ENCODE peak calls at places on chromosomes 16 and 17, in nine cellular contexts. One of them, this sample, is unnamed.

GRCh38 chr17:78977992-78978973 is 1.4 kb downstream of the LGALS3BP start:
- DNase-seq in PC-3: no peak
- DNase-seq in CD4-positive, alpha-beta T cell: no peak
- DNase-seq in cardiac fibroblast: no peak
- DNase-seq in AG09309: no peak
- DNase-seq in Panc1: no peak
- DNase-seq in breast epithelium: no peak
- DNase-seq in AG09319: no peak
- DNase-seq in activated CD8-positive, alpha-beta T cell treated with anti-CD3 and anti-CD28 coated beads for 36 hours: no peak
- DNase-seq in this sample: no peak

GRCh38 chr16:86502856-86503748 is 7.2 kb upstream of the FOXF1 start:
- DNase-seq in breast epithelium: no peak
- DNase-seq in PC-3: no peak
- DNase-seq in AG09309: no peak
- DNase-seq in CD4-positive, alpha-beta T cell: no peak
- DNase-seq in AG09319: no peak
- DNase-seq in activated CD8-positive, alpha-beta T cell treated with anti-CD3 and anti-CD28 coated beads for 36 hours: no peak
- DNase-seq in cardiac fibroblast: no peak
- DNase-seq in Panc1: no peak
- DNase-seq in this sample: no peak

GRCh38 chr16:56807011-56807675 is 57.9 kb upstream of the SLC12A3 start:
- DNase-seq in Panc1: peak; percentile 5
- DNase-seq in PC-3: peak; percentile 70
- DNase-seq in AG09309: peak; percentile 24
- DNase-seq in AG09319: no peak
- DNase-seq in cardiac fibroblast: peak; percentile 50
- DNase-seq in activated CD8-positive, alpha-beta T cell treated with anti-CD3 and anti-CD28 coated beads for 36 hours: no peak
- DNase-seq in CD4-positive, alpha-beta T cell: no peak
- DNase-seq in breast epithelium: no peak
- DNase-seq in this sample: no peak

GRCh38 chr17:1043601-1044251 is 46.8 kb downstream of the TIMM22 start:
- DNase-seq in AG09309: no peak
- DNase-seq in Panc1: no peak
- DNase-seq in PC-3: no peak
- DNase-seq in cardiac fibroblast: peak; percentile 52
- DNase-seq in AG09319: no peak
- DNase-seq in breast epithelium: no peak
- DNase-seq in CD4-positive, alpha-beta T cell: no peak
- DNase-seq in activated CD8-positive, alpha-beta T cell treated with anti-CD3 and anti-CD28 coated beads for 36 hours: no peak
- DNase-seq in this sample: no peak

GRCh38 chr17:3827124-3827773 is 18.8 kb downstream of the NCBP3 start:
- DNase-seq in AG09309: peak; percentile 41
- DNase-seq in AG09319: no peak
- DNase-seq in PC-3: peak; percentile 75
- DNase-seq in Panc1: peak; percentile 43
- DNase-seq in activated CD8-positive, alpha-beta T cell treated with anti-CD3 and anti-CD28 coated beads for 36 hours: peak; percentile 89
- DNase-seq in cardiac fibroblast: peak; percentile 85
- DNase-seq in breast epithelium: no peak
- DNase-seq in CD4-positive, alpha-beta T cell: peak; percentile 63
- DNase-seq in this sample: peak; percentile 63

GRCh38 chr16:19861811-19862327 is 22.8 kb downstream of the GPRC5B start:
- DNase-seq in CD4-positive, alpha-beta T cell: no peak
- DNase-seq in activated CD8-positive, alpha-beta T cell treated with anti-CD3 and anti-CD28 coated beads for 36 hours: no peak
- DNase-seq in cardiac fibroblast: no peak
- DNase-seq in AG09319: no peak
- DNase-seq in PC-3: no peak
- DNase-seq in Panc1: no peak
- DNase-seq in breast epithelium: no peak
- DNase-seq in AG09309: no peak
- DNase-seq in this sample: no peak

GRCh38 chr16:68529931-68530667 is 9.0 kb upstream of the ZFP90 start:
- DNase-seq in cardiac fibroblast: peak; percentile 87
- DNase-seq in CD4-positive, alpha-beta T cell: peak; percentile 80
- DNase-seq in activated CD8-positive, alpha-beta T cell treated with anti-CD3 and anti-CD28 coated beads for 36 hours: peak; percentile 93
- DNase-seq in breast epithelium: peak; percentile 91
- DNase-seq in AG09319: peak; percentile 54
- DNase-seq in PC-3: peak; percentile 81
- DNase-seq in Panc1: peak; percentile 47
- DNase-seq in AG09309: no peak
- DNase-seq in this sample: peak; percentile 99

GRCh38 chr17:45156242-45156641 is 5.4 kb upstream of the HEXIM2 start:
- DNase-seq in PC-3: no peak
- DNase-seq in AG09309: no peak
- DNase-seq in activated CD8-positive, alpha-beta T cell treated with anti-CD3 and anti-CD28 coated beads for 36 hours: no peak
- DNase-seq in CD4-positive, alpha-beta T cell: no peak
- DNase-seq in cardiac fibroblast: no peak
- DNase-seq in AG09319: no peak
- DNase-seq in Panc1: no peak
- DNase-seq in breast epithelium: no peak
- DNase-seq in this sample: no peak

GRCh38 chr17:859461-860195 is 77.5 kb downstream of the MRM3 start:
- DNase-seq in activated CD8-positive, alpha-beta T cell treated with anti-CD3 and anti-CD28 coated beads for 36 hours: no peak
- DNase-seq in AG09319: no peak
- DNase-seq in breast epithelium: no peak
- DNase-seq in cardiac fibroblast: peak; percentile 4
- DNase-seq in PC-3: no peak
- DNase-seq in CD4-positive, alpha-beta T cell: no peak
- DNase-seq in Panc1: no peak
- DNase-seq in AG09309: no peak
- DNase-seq in this sample: no peak

GRCh38 chr17:64097196-64097936 is 32.6 kb downstream of the ERN1 start:
- DNase-seq in breast epithelium: no peak
- DNase-seq in AG09309: no peak
- DNase-seq in Panc1: no peak
- DNase-seq in PC-3: peak; percentile 70
- DNase-seq in cardiac fibroblast: peak; percentile 62
- DNase-seq in AG09319: no peak
- DNase-seq in activated CD8-positive, alpha-beta T cell treated with anti-CD3 and anti-CD28 coated beads for 36 hours: no peak
- DNase-seq in CD4-positive, alpha-beta T cell: no peak
- DNase-seq in this sample: no peak

GRCh38 chr17:37791434-37791833 is 46.6 kb upstream of the HNF1B start:
- DNase-seq in CD4-positive, alpha-beta T cell: peak; percentile 8
- DNase-seq in AG09309: peak; percentile 62
- DNase-seq in breast epithelium: no peak
- DNase-seq in Panc1: no peak
- DNase-seq in activated CD8-positive, alpha-beta T cell treated with anti-CD3 and anti-CD28 coated beads for 36 hours: peak; percentile 80
- DNase-seq in AG09319: peak; percentile 5
- DNase-seq in PC-3: peak; percentile 24
- DNase-seq in cardiac fibroblast: peak; percentile 48
- DNase-seq in this sample: peak; percentile 76

GRCh38 chr16:2205967-2206313 is 686 bp downstream of the MLST8 start:
- DNase-seq in PC-3: no peak
- DNase-seq in cardiac fibroblast: no peak
- DNase-seq in AG09319: no peak
- DNase-seq in Panc1: no peak
- DNase-seq in CD4-positive, alpha-beta T cell: no peak
- DNase-seq in breast epithelium: no peak
- DNase-seq in AG09309: no peak
- DNase-seq in activated CD8-positive, alpha-beta T cell treated with anti-CD3 and anti-CD28 coated beads for 36 hours: no peak
- DNase-seq in this sample: no peak

GRCh38 chr17:1649116-1649843 is 386 bp downstream of the RILP start:
- DNase-seq in CD4-positive, alpha-beta T cell: peak; percentile 64
- DNase-seq in activated CD8-positive, alpha-beta T cell treated with anti-CD3 and anti-CD28 coated beads for 36 hours: peak; percentile 88
- DNase-seq in AG09319: peak; percentile 70
- DNase-seq in PC-3: peak; percentile 77
- DNase-seq in cardiac fibroblast: peak; percentile 88
- DNase-seq in Panc1: no peak
- DNase-seq in AG09309: peak; percentile 43
- DNase-seq in breast epithelium: peak; percentile 88
- DNase-seq in this sample: peak; percentile 88

GRCh38 chr16:84647830-84648594 is at the start of gene KLHL36:
- DNase-seq in Panc1: no peak
- DNase-seq in cardiac fibroblast: no peak
- DNase-seq in AG09309: no peak
- DNase-seq in activated CD8-positive, alpha-beta T cell treated with anti-CD3 and anti-CD28 coated beads for 36 hours: peak; percentile 67
- DNase-seq in PC-3: peak; percentile 19
- DNase-seq in CD4-positive, alpha-beta T cell: peak; percentile 63
- DNase-seq in breast epithelium: no peak
- DNase-seq in AG09319: no peak
- DNase-seq in this sample: peak; percentile 98

GRCh38 chr17:81523139-81524062 is 4.8 kb upstream of the FSCN2 start:
- DNase-seq in CD4-positive, alpha-beta T cell: no peak
- DNase-seq in activated CD8-positive, alpha-beta T cell treated with anti-CD3 and anti-CD28 coated beads for 36 hours: no peak
- DNase-seq in AG09319: no peak
- DNase-seq in AG09309: peak; percentile 45
- DNase-seq in PC-3: peak; percentile 15
- DNase-seq in cardiac fibroblast: no peak
- DNase-seq in breast epithelium: no peak
- DNase-seq in Panc1: no peak
- DNase-seq in this sample: no peak

DNA sequence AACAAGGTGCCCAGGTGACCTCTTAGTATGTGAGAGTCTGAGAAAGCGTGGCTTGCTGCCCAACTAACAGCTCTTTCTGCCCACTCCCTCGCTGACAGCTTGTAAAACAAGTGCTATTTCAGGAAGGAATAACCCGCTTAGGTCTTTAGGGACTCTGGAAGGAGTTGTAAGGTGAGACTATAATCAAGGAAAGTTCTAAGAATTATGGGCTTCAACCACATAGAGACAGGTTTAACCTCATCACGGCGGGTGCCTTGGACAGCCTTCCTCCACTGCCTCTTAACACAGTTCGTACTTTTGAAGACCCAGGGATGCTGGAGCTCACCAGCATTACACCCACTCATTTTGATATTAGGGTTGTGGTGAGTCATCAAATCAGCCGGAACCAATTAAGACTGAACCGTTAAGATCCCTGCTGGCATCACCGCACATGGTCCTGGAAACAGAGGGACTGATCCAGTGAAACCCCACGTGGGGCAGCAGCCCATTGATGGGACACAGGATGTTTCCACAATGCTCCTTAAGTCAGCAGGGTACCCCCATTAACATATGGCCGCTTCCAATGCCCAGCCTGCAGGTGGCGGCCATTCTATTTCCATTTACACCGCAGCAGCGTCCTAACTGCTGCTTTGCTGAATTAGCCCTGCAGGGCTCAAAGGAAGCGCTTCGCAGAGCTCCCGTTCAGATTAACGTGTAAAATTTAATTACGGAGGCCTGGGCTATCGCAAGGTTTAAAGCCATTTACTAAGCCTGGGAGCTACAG is 176.6 kb upstream of the SDK2 start:
- DNase-seq in AG09319: no peak
- DNase-seq in PC-3: no peak
- DNase-seq in breast epithelium: no peak
- DNase-seq in activated CD8-positive, alpha-beta T cell treated with anti-CD3 and anti-CD28 coated beads for 36 hours: no peak
- DNase-seq in CD4-positive, alpha-beta T cell: no peak
- DNase-seq in AG09309: no peak
- DNase-seq in cardiac fibroblast: no peak
- DNase-seq in Panc1: no peak
- DNase-seq in this sample: no peak
- TF ChIP-seq CTCF in AG09319: no peak
- TF ChIP-seq CTCF in PC-3: no peak
- TF ChIP-seq CTCF in breast epithelium: no peak
- TF ChIP-seq CTCF in activated CD8-positive, alpha-beta T cell treated with anti-CD3 and anti-CD28 coated beads for 36 hours: no peak
- TF ChIP-seq CTCF in CD4-positive, alpha-beta T cell: no peak
- TF ChIP-seq CTCF in AG09309: no peak
- TF ChIP-seq CTCF in cardiac fibroblast: no peak
- TF ChIP-seq CTCF in Panc1: no peak
- TF ChIP-seq CTCF in this sample: peak; percentile 25

DNA sequence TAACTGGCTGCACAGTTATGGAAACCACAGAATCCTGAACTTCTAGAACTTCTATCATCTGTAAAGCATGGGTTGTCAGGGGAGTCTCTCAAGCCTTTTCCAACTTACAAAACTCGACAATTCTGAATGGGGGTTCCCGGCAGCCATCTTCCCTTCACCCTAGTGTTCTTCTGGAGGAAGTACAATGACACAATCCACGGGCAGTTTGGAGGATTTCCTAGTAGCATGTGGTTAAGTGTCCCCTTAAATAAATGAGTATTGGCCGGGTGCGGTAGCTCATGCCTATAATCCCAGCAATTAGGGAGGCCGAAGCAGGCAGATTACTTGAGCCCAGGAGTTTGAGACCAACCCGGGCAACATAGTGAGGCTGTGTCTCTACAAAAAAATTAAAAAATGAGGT is 2.1 kb downstream of the SLC16A6 start:
- DNase-seq in cardiac fibroblast: no peak
- DNase-seq in AG09319: no peak
- DNase-seq in activated CD8-positive, alpha-beta T cell treated with anti-CD3 and anti-CD28 coated beads for 36 hours: peak; percentile 50
- DNase-seq in PC-3: no peak
- DNase-seq in AG09309: no peak
- DNase-seq in Panc1: no peak
- DNase-seq in breast epithelium: no peak
- DNase-seq in CD4-positive, alpha-beta T cell: no peak
- DNase-seq in this sample: peak; percentile 60
- TF ChIP-seq CTCF in cardiac fibroblast: no peak
- TF ChIP-seq CTCF in AG09319: no peak
- TF ChIP-seq CTCF in activated CD8-positive, alpha-beta T cell treated with anti-CD3 and anti-CD28 coated beads for 36 hours: no peak
- TF ChIP-seq CTCF in PC-3: no peak
- TF ChIP-seq CTCF in AG09309: no peak
- TF ChIP-seq CTCF in Panc1: no peak
- TF ChIP-seq CTCF in breast epithelium: no peak
- TF ChIP-seq CTCF in CD4-positive, alpha-beta T cell: no peak
- TF ChIP-seq CTCF in this sample: no peak

DNA sequence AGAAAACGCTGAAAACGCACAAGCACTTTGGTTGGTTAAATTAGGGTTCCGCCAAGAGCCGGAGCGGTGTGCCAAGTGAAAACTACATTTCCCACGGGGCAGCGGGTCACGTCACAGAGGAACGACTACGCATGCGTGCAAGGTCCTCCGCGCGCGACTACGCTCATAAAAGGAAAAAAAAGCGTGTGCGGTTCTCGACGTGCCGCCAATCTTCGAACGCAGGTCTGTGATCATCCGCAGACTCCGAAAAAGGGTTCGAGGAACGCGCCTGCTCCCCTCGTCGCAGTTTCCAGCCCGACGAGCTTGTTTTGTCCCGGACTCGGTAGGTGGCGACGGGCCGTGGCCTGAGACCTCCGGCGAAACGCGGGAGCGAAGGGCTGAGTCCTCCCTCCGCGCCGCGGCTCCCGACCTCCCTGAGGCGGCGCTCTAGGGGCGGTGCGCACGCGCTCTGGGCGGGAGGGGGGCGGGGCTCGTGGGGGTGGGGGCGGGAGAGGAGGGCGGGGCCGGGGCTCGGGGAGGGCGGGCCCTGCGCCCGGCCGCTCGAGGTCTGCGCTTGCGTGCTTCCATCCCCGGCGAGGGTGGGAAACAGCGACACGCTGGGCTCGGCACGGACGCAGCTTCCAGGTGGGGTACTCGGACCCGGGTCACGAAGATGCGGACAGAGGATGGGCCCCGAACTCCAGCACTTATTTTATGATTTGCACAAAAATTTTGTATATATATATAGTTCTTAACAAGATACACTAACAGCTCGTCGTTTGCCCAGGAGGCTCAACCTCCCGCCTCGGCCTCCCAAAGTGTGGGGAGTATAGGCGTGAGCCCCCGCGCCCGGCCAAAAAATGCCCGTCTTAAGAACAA is at the start of gene SGF29:
- DNase-seq in breast epithelium: peak; percentile 94
- DNase-seq in AG09319: peak; percentile 81
- DNase-seq in activated CD8-positive, alpha-beta T cell treated with anti-CD3 and anti-CD28 coated beads for 36 hours: peak; percentile 96
- DNase-seq in Panc1: peak; percentile 85
- DNase-seq in AG09309: peak; percentile 61
- DNase-seq in PC-3: peak; percentile 80
- DNase-seq in cardiac fibroblast: peak; percentile 96
- DNase-seq in CD4-positive, alpha-beta T cell: peak; percentile 93
- DNase-seq in this sample: peak; percentile 96
- TF ChIP-seq CTCF in breast epithelium: peak; percentile 19
- TF ChIP-seq CTCF in AG09319: peak; percentile 24
- TF ChIP-seq CTCF in activated CD8-positive, alpha-beta T cell treated with anti-CD3 and anti-CD28 coated beads for 36 hours: peak; percentile 36
- TF ChIP-seq CTCF in Panc1: peak; percentile 68
- TF ChIP-seq CTCF in AG09309: no peak
- TF ChIP-seq CTCF in PC-3: peak; percentile 12
- TF ChIP-seq CTCF in cardiac fibroblast: peak; percentile 8
- TF ChIP-seq CTCF in CD4-positive, alpha-beta T cell: peak; percentile 34
- TF ChIP-seq CTCF in this sample: peak; percentile 44

GRCh38 chr17:35142467-35142796 is 329 bp upstream of the NLE1 start:
- DNase-seq in activated CD8-positive, alpha-beta T cell treated with anti-CD3 and anti-CD28 coated beads for 36 hours: no peak
- DNase-seq in PC-3: no peak
- DNase-seq in AG09319: no peak
- DNase-seq in cardiac fibroblast: no peak
- DNase-seq in breast epithelium: no peak
- DNase-seq in AG09309: no peak
- DNase-seq in CD4-positive, alpha-beta T cell: no peak
- DNase-seq in Panc1: no peak
- DNase-seq in this sample: no peak
- TF ChIP-seq CTCF in activated CD8-positive, alpha-beta T cell treated with anti-CD3 and anti-CD28 coated beads for 36 hours: peak; percentile 6
- TF ChIP-seq CTCF in PC-3: no peak
- TF ChIP-seq CTCF in AG09319: no peak
- TF ChIP-seq CTCF in cardiac fibroblast: no peak
- TF ChIP-seq CTCF in breast epithelium: no peak
- TF ChIP-seq CTCF in AG09309: no peak
- TF ChIP-seq CTCF in CD4-positive, alpha-beta T cell: peak; percentile 54
- TF ChIP-seq CTCF in Panc1: no peak
- TF ChIP-seq CTCF in this sample: no peak